ENCODE peak calls at places on chromosomes 5 and 9, in five cellular contexts. J is tibial artery, K is WERI-Rb-1, N is fibroblast of lung, O is tibial nerve. E is an unnamed sample.

GRCh38 chr9:95048225-95049087 is 269.1 kb downstream of the FANCC start:
- DNase-seq in N (peak; percentile 36), K (peak; percentile 76), J (peak; percentile 81), O (peak; percentile 41), E (peak; percentile 97)

GRCh38 chr5:132684496-132684895 is 10.7 kb downstream of the IL4 start:
- DNase-seq in K (no peak), O (no peak), J (no peak), N (no peak), E (no peak)

GRCh38 chr9:131709741-131710499 is 30.0 kb downstream of the RAPGEF1 start:
- DNase-seq in N (peak; percentile 19), O (no peak), K (no peak), J (no peak), E (no peak)

GRCh38 chr9:75054373-75055001 is 26.4 kb upstream of the CARNMT1 start:
- DNase-seq in K (no peak), J (no peak), N (peak; percentile 7), O (no peak), E (no peak)

GRCh38 chr5:59637878-59638580 is 255.5 kb downstream of the PDE4D start:
- DNase-seq in J (no peak), O (no peak), N (no peak), K (no peak), E (no peak)

GRCh38 chr9:133711428-133712220 is 26.5 kb downstream of the SARDH start:
- DNase-seq in O (no peak), N (peak; percentile 75), J (peak; percentile 61), K (peak; percentile 11), E (peak; percentile 58)

GRCh38 chr9:8206720-8207119 is 407.1 kb upstream of the DMAC1 start:
- DNase-seq in O (no peak), J (no peak), K (no peak), N (no peak), E (no peak)

GRCh38 chr5:95673076-95673475 is 9.7 kb downstream of the SPATA9 start:
- DNase-seq in J (no peak), O (no peak), N (peak; percentile 62), K (no peak), E (no peak)

GRCh38 chr5:143341807-143342570 is 61.5 kb downstream of the NR3C1 start:
- DNase-seq in J (no peak), K (no peak), N (peak; percentile 86), O (no peak), E (no peak)

DNA sequence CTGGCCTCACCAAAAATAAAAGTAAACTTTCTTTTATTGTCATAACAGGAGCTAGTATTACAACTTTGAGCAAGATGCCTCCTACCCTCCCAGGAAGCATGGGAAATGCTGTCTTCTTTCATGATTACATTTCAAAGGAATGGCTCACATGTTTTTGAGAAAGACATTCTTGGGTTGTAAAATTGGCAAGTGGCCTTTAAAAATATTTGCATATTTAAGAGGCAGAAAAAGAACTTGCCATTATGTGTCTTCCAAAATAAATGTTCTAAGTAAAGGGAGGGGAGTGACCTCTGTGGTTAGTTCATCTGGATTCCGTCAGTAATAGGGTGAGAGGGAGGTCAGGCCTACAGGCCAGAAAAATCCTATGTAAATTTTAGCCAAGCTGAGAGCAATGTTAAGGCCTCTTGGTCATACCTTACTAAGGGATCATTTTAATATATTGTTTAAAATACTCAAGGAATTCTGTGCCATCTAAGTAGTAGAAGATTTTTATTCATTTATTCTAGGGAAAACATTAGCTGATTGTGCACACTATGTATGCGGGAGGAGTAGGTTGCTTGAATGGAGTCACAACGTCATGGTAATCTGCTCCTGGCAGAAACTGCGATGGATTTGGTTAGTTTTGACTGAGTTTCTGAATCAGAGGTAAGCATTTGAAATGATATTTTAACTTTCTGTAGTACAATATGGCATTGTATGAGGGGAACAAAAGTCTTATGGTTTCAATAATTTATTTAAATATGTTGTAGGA is 1485.7 kb upstream of the CDH9 start:
- DNase-seq in N (peak; percentile 79), O (no peak), K (no peak), J (no peak), E (no peak)
- H3K4me3 ChIP-seq in N (no peak overlapping the region), O (no peak overlapping the region), K (no peak overlapping the region), J (no peak overlapping the region), E (no peak overlapping the region)

GRCh38 chr5:155923784-155924183 is 403.2 kb upstream of the SGCD start:
- DNase-seq in J (no peak), K (no peak), O (no peak), N (no peak), E (no peak)
- H3K4me3 ChIP-seq in J (no peak overlapping the region), K (no peak overlapping the region), O (no peak overlapping the region), N (no peak overlapping the region), E (no peak overlapping the region)

GRCh38 chr5:32552936-32553335 is 32.4 kb upstream of the SUB1 start:
- DNase-seq in J (no peak), O (no peak), N (no peak), K (no peak), E (no peak)
- H3K4me3 ChIP-seq in J (no peak overlapping the region), O (no peak overlapping the region), N (no peak overlapping the region), K (no peak overlapping the region), E (no peak overlapping the region)

GRCh38 chr9:128094166-128094949 is 26.3 kb downstream of the SLC25A25 start:
- DNase-seq in J (peak; percentile 96), N (peak; percentile 98), O (peak; percentile 81), K (peak; percentile 73), E (peak; percentile 80)
- H3K4me3 ChIP-seq in J (peak overlapping the region; percentile 39), N (peak overlapping the region; percentile 25), O (no peak overlapping the region), K (no peak overlapping the region), E (no peak overlapping the region)

E was measured in H7.